ENCODE peak calls at places on chromosomes 12 and 14, in four cellular contexts. Y is activated CD4-positive, alpha-beta T cell treated with anti-CD3 and anti-CD28 coated beads, Interleukin-2, amount 10 ng/mL, durations not matched to agents 7 days and 5 days; N is NCI-H1436; G is retina. K is an unnamed sample.

GRCh38 chr12:24081092-24081529 is 131.6 kb upstream of the SOX5 start:
- DNase-seq in Y (no peak), N (no peak), G (peak), K (no peak)

GRCh38 chr12:103241184-103241583 is 254.6 kb downstream of the C12orf42 start:
- DNase-seq in Y (no peak), N (peak), G (no peak), K (no peak)

GRCh38 chr12:109054520-109054919 is 2.1 kb downstream of the USP30 start:
- DNase-seq in Y (no peak), N (no peak), G (no peak), K (no peak)

GRCh38 chr12:23931176-23931575 is 18.3 kb downstream of the SOX5 start:
- DNase-seq in Y (no peak), N (no peak), G (no peak), K (no peak)

GRCh38 chr14:65847065-65847847 is 434.7 kb downstream of the FUT8 start:
- DNase-seq in Y (peak), N (no peak), G (no peak), K (peak)

GRCh38 chr12:125690841-125691240 is 625.6 kb downstream of the AACS start:
- DNase-seq in Y (no peak), N (no peak), G (no peak), K (no peak)

GRCh38 chr12:109385339-109386078 is 37.8 kb downstream of the MYO1H start:
- DNase-seq in Y (peak), N (peak), G (peak), K (peak)

GRCh38 chr12:126219654-126220279 is 1154.5 kb downstream of the AACS start:
- DNase-seq in Y (no peak), N (no peak), G (no peak), K (no peak)

GRCh38 chr12:13000616-13000934 is 510 bp upstream of the HEBP1 start:
- DNase-seq in Y (no peak), N (peak), G (no peak), K (no peak)

GRCh38 chr12:131402781-131403396 is 308.0 kb upstream of the SFSWAP start:
- DNase-seq in Y (no peak), N (no peak), G (no peak), K (no peak)

GRCh38 chr14:93736378-93737014 is 51.8 kb downstream of the PRIMA1 start:
- DNase-seq in Y (no peak), N (no peak), G (no peak), K (no peak)

GRCh38 chr14:65373671-65374039 is 38.9 kb upstream of the FUT8 start:
- DNase-seq in Y (no peak), N (no peak), G (no peak), K (no peak)

GRCh38 chr12:76777765-76778216 is 13.9 kb downstream of the ZDHHC17 start:
- DNase-seq in Y (no peak), N (no peak), G (no peak), K (peak)

GRCh38 chr12:10068634-10069033 is 30.2 kb downstream of the CLEC1A start:
- DNase-seq in Y (no peak), N (no peak), G (no peak), K (no peak)

GRCh38 chr12:78914859-78915331 is 50.3 kb downstream of the SYT1 start:
- DNase-seq in Y (no peak), N (no peak), G (no peak), K (peak)

GRCh38 chr12:57452181-57452936 is 2.7 kb upstream of the INHBE start:
- DNase-seq in Y (no peak), N (no peak), G (peak), K (no peak)

GRCh38 chr12:2811791-2812190 is 677 bp upstream of the ITFG2 start:
- DNase-seq in Y (no peak), N (no peak), G (peak), K (no peak)

GRCh38 chr14:50001146-50001998 is 108.5 kb downstream of the ARF6 start:
- DNase-seq in Y (peak), N (no peak), G (peak), K (peak)

GRCh38 chr12:93006655-93007208 is 77.6 kb upstream of the EEA1 start:
- DNase-seq in Y (no peak), N (no peak), G (no peak), K (no peak)

K was measured in MM.1S.